ENCODE peak calls at places on chromosomes 5 and 9, in five cellular contexts. O, Z, D, P and R are unnamed samples.

GRCh38 chr9:14497476-14497875 is 183.5 kb upstream of the NFIB start:
- DNase-seq in O (no peak), Z (no peak), D (no peak), P (no peak), R (no peak)

GRCh38 chr5:42005561-42006153 is 80.6 kb downstream of the FBXO4 start:
- DNase-seq in O (no peak), Z (peak), D (peak), P (peak), R (no peak)

GRCh38 chr9:113712053-113712452 is 164.1 kb upstream of the ZNF618 start:
- DNase-seq in O (no peak), Z (no peak), D (peak), P (no peak), R (peak)

GRCh38 chr5:78799254-78800017 is 150.9 kb upstream of the LHFPL2 start:
- DNase-seq in O (no peak), Z (no peak), D (peak), P (no peak), R (no peak)

GRCh38 chr9:133257398-133258053 is 17.5 kb downstream of the ABO start:
- DNase-seq in O (no peak), Z (no peak), D (no peak), P (no peak), R (no peak)

GRCh38 chr9:32705059-32705458 is 69.6 kb upstream of the TAF1L start:
- DNase-seq in O (no peak), Z (no peak), D (peak), P (no peak), R (no peak)

GRCh38 chr5:176360894-176361436 is 599 bp downstream of the KIAA1191 start:
- DNase-seq in O (no peak), Z (peak), D (peak), P (no peak), R (no peak)

GRCh38 chr5:151750121-151750520 is 8.3 kb downstream of the ATOX1 start:
- DNase-seq in O (no peak), Z (no peak), D (no peak), P (no peak), R (no peak)

GRCh38 chr9:81626511-81626910 is 62.8 kb downstream of the TLE1 start:
- DNase-seq in O (no peak), Z (no peak), D (peak), P (no peak), R (no peak)

GRCh38 chr9:6938873-6939272 is 181.1 kb downstream of the KDM4C start:
- DNase-seq in O (no peak), Z (no peak), D (peak), P (no peak), R (no peak)

GRCh38 chr5:133900498-133901270 is 67.7 kb downstream of the C5orf15 start:
- DNase-seq in O (no peak), Z (no peak), D (no peak), P (no peak), R (no peak)

GRCh38 chr5:80225189-80225588 is 30.7 kb downstream of the SERINC5 start:
- DNase-seq in O (no peak), Z (no peak), D (no peak), P (no peak), R (peak)

GRCh38 chr5:100560860-100561259 is 25.7 kb downstream of the FAM174A start:
- DNase-seq in O (no peak), Z (no peak), D (peak), P (no peak), R (no peak)

GRCh38 chr9:90805006-90805993 is 3.7 kb downstream of the SYK start:
- DNase-seq in O (no peak), Z (peak), D (no peak), P (peak), R (no peak)

GRCh38 chr9:127561491-127562270 is 50.4 kb upstream of the STXBP1 start:
- DNase-seq in O (no peak), Z (peak), D (peak), P (no peak), R (no peak)

GRCh38 chr5:122062205-122062604 is 15.9 kb downstream of the LOX start:
- DNase-seq in O (no peak), Z (no peak), D (no peak), P (no peak), R (no peak)

GRCh38 chr9:126915281-126915816 is 767 bp downstream of the RALGPS1 start:
- DNase-seq in O (peak), Z (peak), D (no peak), P (peak), R (no peak)

GRCh38 chr9:133345596-133345995 is 2.3 kb downstream of the MED22 start:
- DNase-seq in O (no peak), Z (no peak), D (no peak), P (no peak), R (no peak)

GRCh38 chr9:79390077-79390673 is 181.6 kb upstream of the TLE4 start:
- DNase-seq in O (no peak), Z (no peak), D (peak), P (no peak), R (no peak)

GRCh38 chr5:169307648-169308047 is 6.7 kb upstream of the SLIT3 start:
- DNase-seq in O (no peak), Z (no peak), D (no peak), P (no peak), R (no peak)

GRCh38 chr5:177419045-177419444 is 7.4 kb upstream of the GRK6 start:
- DNase-seq in O (no peak), Z (no peak), D (peak), P (no peak), R (no peak)

GRCh38 chr5:175520321-175520720 is 42.0 kb downstream of the SFXN1 start:
- DNase-seq in O (no peak), Z (no peak), D (no peak), P (no peak), R (no peak)

GRCh38 chr5:112594060-112594850 is 143.4 kb upstream of the APC start:
- DNase-seq in O (no peak), Z (no peak), D (no peak), P (peak), R (peak)